ENCODE peak calls at places on chromosome 5, in four cellular contexts. One of them, this sample, is unnamed.

GRCh38 chr5:103393131-103393754 is 134.7 kb downstream of the MACIR start:
- DNase-seq in heart right ventricle: peak; percentile 9
- DNase-seq in A549: no peak
- DNase-seq in DND-41: peak; percentile 69
- DNase-seq in this sample: no peak

GRCh38 chr5:73983661-73984060 is 357.7 kb downstream of the ARHGEF28 start:
- DNase-seq in heart right ventricle: no peak
- DNase-seq in DND-41: no peak
- DNase-seq in A549: no peak
- DNase-seq in this sample: no peak

GRCh38 chr5:171226096-171226495 is 83.0 kb upstream of the TLX3 start:
- DNase-seq in heart right ventricle: no peak
- DNase-seq in DND-41: no peak
- DNase-seq in A549: no peak
- DNase-seq in this sample: no peak

GRCh38 chr5:152529456-152529855 is 124.4 kb upstream of the NMUR2 start:
- DNase-seq in heart right ventricle: no peak
- DNase-seq in A549: no peak
- DNase-seq in DND-41: no peak
- DNase-seq in this sample: no peak

GRCh38 chr5:38396766-38397165 is 138.4 kb downstream of the EGFLAM start:
- DNase-seq in heart right ventricle: no peak
- DNase-seq in DND-41: no peak
- DNase-seq in A549: no peak
- DNase-seq in this sample: no peak

GRCh38 chr5:4295663-4296339 is 700.2 kb downstream of the IRX1 start:
- DNase-seq in DND-41: peak; percentile 62
- DNase-seq in heart right ventricle: no peak
- DNase-seq in A549: no peak
- DNase-seq in this sample: peak; percentile 13

GRCh38 chr5:121251954-121252353 is 599.7 kb upstream of the FTMT start:
- DNase-seq in heart right ventricle: no peak
- DNase-seq in A549: peak; percentile 74
- DNase-seq in DND-41: no peak
- DNase-seq in this sample: no peak

GRCh38 chr5:54136666-54137440 is 173.5 kb downstream of the ARL15 start:
- DNase-seq in heart right ventricle: no peak
- DNase-seq in A549: no peak
- DNase-seq in DND-41: no peak
- DNase-seq in this sample: no peak

GRCh38 chr5:96023518-96023917 is 61.9 kb upstream of the ELL2 start:
- DNase-seq in DND-41: no peak
- DNase-seq in A549: no peak
- DNase-seq in heart right ventricle: no peak
- DNase-seq in this sample: no peak

GRCh38 chr5:54296386-54296785 is 14.0 kb downstream of the ARL15 start:
- DNase-seq in A549: no peak
- DNase-seq in DND-41: no peak
- DNase-seq in heart right ventricle: no peak
- DNase-seq in this sample: no peak

GRCh38 chr5:172403191-172403794 is 51.0 kb downstream of the SH3PXD2B start:
- DNase-seq in heart right ventricle: peak; percentile 91
- DNase-seq in A549: no peak
- DNase-seq in DND-41: no peak
- DNase-seq in this sample: peak; percentile 83

GRCh38 chr5:53997736-53998627 is 312.4 kb downstream of the ARL15 start:
- DNase-seq in heart right ventricle: no peak
- DNase-seq in DND-41: no peak
- DNase-seq in A549: no peak
- DNase-seq in this sample: no peak

GRCh38 chr5:140011297-140011802 is 31.7 kb downstream of the NRG2 start:
- DNase-seq in A549: peak; percentile 28
- DNase-seq in heart right ventricle: peak; percentile 63
- DNase-seq in DND-41: no peak
- DNase-seq in this sample: no peak

GRCh38 chr5:124278636-124279035 is 467.8 kb downstream of the ZNF608 start:
- DNase-seq in DND-41: no peak
- DNase-seq in heart right ventricle: no peak
- DNase-seq in A549: no peak
- DNase-seq in this sample: no peak

GRCh38 chr5:78293856-78294249 is 645 bp downstream of the AP3B1 start:
- DNase-seq in DND-41: no peak
- DNase-seq in heart right ventricle: no peak
- DNase-seq in A549: no peak
- DNase-seq in this sample: no peak

GRCh38 chr5:37771731-37772130 is 68.1 kb downstream of the GDNF start:
- DNase-seq in DND-41: no peak
- DNase-seq in A549: no peak
- DNase-seq in heart right ventricle: no peak
- DNase-seq in this sample: no peak

GRCh38 chr5:14587143-14587542 is 5.6 kb downstream of the OTULINL start:
- DNase-seq in A549: no peak
- DNase-seq in DND-41: no peak
- DNase-seq in heart right ventricle: peak; percentile 25
- DNase-seq in this sample: no peak

GRCh38 chr5:71971862-71972261 is 135.4 kb upstream of the MAP1B start:
- DNase-seq in A549: no peak
- DNase-seq in DND-41: no peak
- DNase-seq in heart right ventricle: no peak
- DNase-seq in this sample: no peak

GRCh38 chr5:55410840-55411239 is 103.1 kb downstream of the MTREX start:
- DNase-seq in heart right ventricle: no peak
- DNase-seq in DND-41: no peak
- DNase-seq in A549: no peak
- DNase-seq in this sample: no peak

GRCh38 chr5:1511651-1512540 is 11.9 kb downstream of the LPCAT1 start:
- DNase-seq in A549: peak; percentile 56
- DNase-seq in heart right ventricle: no peak
- DNase-seq in DND-41: peak; percentile 6
- DNase-seq in this sample: peak; percentile 56

GRCh38 chr5:75681125-75681830 is 36.0 kb downstream of the POC5 start:
- DNase-seq in heart right ventricle: no peak
- DNase-seq in DND-41: no peak
- DNase-seq in A549: peak; percentile 19
- DNase-seq in this sample: no peak

GRCh38 chr5:156913355-156913718 is 49.7 kb downstream of the TIMD4 start:
- DNase-seq in DND-41: no peak
- DNase-seq in A549: no peak
- DNase-seq in heart right ventricle: no peak
- DNase-seq in this sample: no peak

GRCh38 chr5:87836696-87837095 is 424.0 kb upstream of the CCNH start:
- DNase-seq in heart right ventricle: no peak
- DNase-seq in DND-41: no peak
- DNase-seq in A549: no peak
- DNase-seq in this sample: no peak

GRCh38 chr5:76742586-76742985 is 26.7 kb downstream of the F2R start:
- DNase-seq in DND-41: no peak
- DNase-seq in A549: no peak
- DNase-seq in heart right ventricle: no peak
- DNase-seq in this sample: no peak

GRCh38 chr5:33761139-33761538 is 130.7 kb downstream of the ADAMTS12 start:
- DNase-seq in A549: no peak
- DNase-seq in DND-41: no peak
- DNase-seq in heart right ventricle: no peak
- DNase-seq in this sample: no peak

GRCh38 chr5:141369994-141370848 is at the start of gene PCDHGB3:
- DNase-seq in heart right ventricle: no peak
- DNase-seq in A549: peak; percentile 55
- DNase-seq in DND-41: no peak
- DNase-seq in this sample: no peak

GRCh38 chr5:116487045-116487444 is 87.6 kb downstream of the SEMA6A start:
- DNase-seq in DND-41: no peak
- DNase-seq in A549: no peak
- DNase-seq in heart right ventricle: no peak
- DNase-seq in this sample: no peak

GRCh38 chr5:91384671-91385430 is 1.7 kb upstream of the ARRDC3 start:
- DNase-seq in DND-41: peak; percentile 60
- DNase-seq in heart right ventricle: peak; percentile 76
- DNase-seq in A549: peak; percentile 92
- DNase-seq in this sample: no peak

GRCh38 chr5:1537166-1538154 is 13.7 kb upstream of the LPCAT1 start:
- DNase-seq in A549: no peak
- DNase-seq in heart right ventricle: no peak
- DNase-seq in DND-41: no peak
- DNase-seq in this sample: no peak

GRCh38 chr5:157971466-157972324 is 112.8 kb upstream of the CLINT1 start:
- DNase-seq in heart right ventricle: no peak
- DNase-seq in DND-41: no peak
- DNase-seq in A549: no peak
- DNase-seq in this sample: peak; percentile 49

GRCh38 chr5:74865293-74865798 is 841 bp downstream of the FAM169A start:
- DNase-seq in heart right ventricle: no peak
- DNase-seq in A549: no peak
- DNase-seq in DND-41: no peak
- DNase-seq in this sample: no peak

GRCh38 chr5:151451626-151452520 is 4.5 kb downstream of the SLC36A1 start:
- DNase-seq in A549: peak; percentile 11
- DNase-seq in heart right ventricle: no peak
- DNase-seq in DND-41: no peak
- DNase-seq in this sample: no peak

GRCh38 chr5:158117467-158118165 is 258.7 kb upstream of the CLINT1 start:
- DNase-seq in DND-41: no peak
- DNase-seq in heart right ventricle: no peak
- DNase-seq in A549: no peak
- DNase-seq in this sample: no peak

GRCh38 chr5:157252741-157253465 is 13.0 kb upstream of the CYFIP2 start:
- DNase-seq in A549: no peak
- DNase-seq in DND-41: peak; percentile 92
- DNase-seq in heart right ventricle: no peak
- DNase-seq in this sample: no peak

GRCh38 chr5:147240266-147240985 is 5.6 kb downstream of the STK32A start:
- DNase-seq in A549: no peak
- DNase-seq in DND-41: no peak
- DNase-seq in heart right ventricle: no peak
- DNase-seq in this sample: no peak

GRCh38 chr5:134113572-134113907 is 941 bp upstream of the TCF7 start:
- DNase-seq in heart right ventricle: no peak
- DNase-seq in A549: no peak
- DNase-seq in DND-41: no peak
- DNase-seq in this sample: no peak
- H3K4me3 ChIP-seq in heart right ventricle: peak overlapping the region; percentile 54
- H3K4me3 ChIP-seq in A549: peak overlapping the region; percentile 82
- H3K4me3 ChIP-seq in DND-41: peak overlapping the region; percentile 72
- H3K4me3 ChIP-seq in this sample: no peak overlapping the region

GRCh38 chr5:137754236-137754960 is at the start of gene HNRNPA0:
- DNase-seq in A549: peak; percentile 98
- DNase-seq in DND-41: peak; percentile 97
- DNase-seq in heart right ventricle: peak; percentile 96
- DNase-seq in this sample: peak; percentile 98
- TF ChIP-seq CTCF in A549: no peak
- TF ChIP-seq CTCF in DND-41: no peak
- TF ChIP-seq CTCF in heart right ventricle: no peak
- TF ChIP-seq CTCF in this sample: peak; percentile 27

GRCh38 chr5:167987490-167988270 is 303.8 kb upstream of the WWC1 start:
- DNase-seq in A549: no peak
- DNase-seq in DND-41: no peak
- DNase-seq in heart right ventricle: no peak
- DNase-seq in this sample: no peak
- H3K4me3 ChIP-seq in A549: no peak overlapping the region
- H3K4me3 ChIP-seq in DND-41: no peak overlapping the region
- H3K4me3 ChIP-seq in heart right ventricle: no peak overlapping the region
- H3K4me3 ChIP-seq in this sample: no peak overlapping the region

DNA sequence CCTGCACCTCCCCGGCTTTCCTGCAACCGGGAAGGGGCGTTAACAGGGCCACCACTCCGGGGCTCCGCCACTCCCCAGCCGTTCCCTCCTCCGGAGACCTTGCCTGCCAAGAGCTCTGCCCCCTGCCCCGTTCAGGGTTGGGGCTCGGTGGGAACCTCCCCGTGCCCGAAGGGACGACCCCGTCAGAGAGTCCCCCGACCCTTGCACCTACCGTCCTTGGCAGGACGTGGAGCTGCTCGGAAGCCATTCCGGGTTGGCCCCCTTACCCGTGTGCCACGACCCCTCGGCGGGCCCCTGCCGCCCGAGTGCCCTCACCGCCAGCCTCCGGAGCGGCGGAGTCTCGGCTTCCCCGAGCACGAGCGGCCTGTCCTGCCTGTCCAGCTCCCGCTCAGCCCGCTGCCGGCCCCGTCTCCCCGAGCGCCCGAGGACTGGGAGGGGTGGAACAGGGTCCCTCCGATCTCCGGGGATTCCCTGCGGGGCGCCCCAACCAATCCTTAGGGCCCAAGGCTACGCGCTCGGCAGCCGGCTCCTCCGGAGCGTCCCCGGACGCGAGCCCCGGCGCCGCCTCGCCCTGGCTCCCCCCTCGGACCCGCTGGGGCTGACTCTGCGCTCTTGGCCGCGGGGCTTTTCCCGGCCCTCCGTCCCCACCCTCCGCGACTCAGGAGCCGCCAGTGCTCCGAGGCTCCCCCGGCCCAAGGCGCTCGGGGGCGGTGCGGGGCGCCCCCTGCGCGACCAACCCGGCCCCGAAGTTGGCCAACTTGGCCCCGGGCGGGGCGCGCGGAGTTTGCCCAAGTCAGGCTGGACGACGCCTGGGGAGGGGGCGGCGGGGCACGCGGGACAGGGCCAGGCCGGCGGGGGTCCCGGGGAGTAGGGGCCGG is 721 bp downstream of the ADAMTS2 start:
- DNase-seq in A549: no peak
- DNase-seq in DND-41: no peak
- DNase-seq in heart right ventricle: no peak
- DNase-seq in this sample: no peak
- TF ChIP-seq CTCF in A549: no peak
- TF ChIP-seq CTCF in DND-41: no peak
- TF ChIP-seq CTCF in heart right ventricle: no peak
- TF ChIP-seq CTCF in this sample: no peak

GRCh38 chr5:60489377-60489776 is 210.6 kb downstream of the DEPDC1B start:
- DNase-seq in DND-41: no peak
- DNase-seq in heart right ventricle: no peak
- DNase-seq in A549: no peak
- DNase-seq in this sample: no peak
- H3K4me3 ChIP-seq in DND-41: no peak overlapping the region
- H3K4me3 ChIP-seq in heart right ventricle: no peak overlapping the region
- H3K4me3 ChIP-seq in A549: no peak overlapping the region
- H3K4me3 ChIP-seq in this sample: peak overlapping the region; percentile 59

This sample was measured in dorsolateral prefrontal cortex.